ENCODE peak calls at places on chromosome 22, in five cellular contexts. D is heart left ventricle, W is stomach, Y is gastrocnemius medialis, A is IMR-90. Q is an unnamed sample. For H3K36me3, the result is how much of the 10 kb centered on the place peaks cover.

GRCh38 chr22:49964136-49964492 is 3.5 kb downstream of the PIM3 start:
- DNase-seq in D (peak), W (peak), Y (no peak), A (no peak), Q (no peak)

GRCh38 chr22:36797334-36797733 is 19.5 kb downstream of the PVALB start:
- DNase-seq in D (no peak), W (no peak), Y (no peak), A (no peak), Q (no peak)

GRCh38 chr22:40247976-40248375 is 70.3 kb downstream of the TNRC6B start:
- DNase-seq in D (no peak), W (no peak), Y (no peak), A (no peak), Q (no peak)

GRCh38 chr22:32528984-32529982 is 54.7 kb downstream of the FBXO7 start:
- DNase-seq in D (peak), W (peak), Y (peak), A (peak), Q (no peak)

GRCh38 chr22:50400931-50401330 is 57.8 kb downstream of the PPP6R2 start:
- DNase-seq in D (no peak), W (no peak), Y (no peak), A (no peak), Q (no peak)

GRCh38 chr22:28981818-28982499 is 79.7 kb downstream of the C22orf31 start:
- DNase-seq in D (no peak), W (no peak), Y (no peak), A (no peak), Q (no peak)

GRCh38 chr22:47260551-47260950 is 498.1 kb downstream of the TBC1D22A start:
- DNase-seq in D (no peak), W (no peak), Y (no peak), A (no peak), Q (no peak)

GRCh38 chr22:31650391-31650790 is 11.6 kb downstream of the PISD start:
- DNase-seq in D (no peak), W (no peak), Y (no peak), A (peak), Q (no peak)

GRCh38 chr22:24117942-24118341 is 63.3 kb upstream of the SUSD2 start:
- DNase-seq in D (no peak), W (no peak), Y (no peak), A (no peak), Q (no peak)

GRCh38 chr22:43203471-43203981 is 16.6 kb upstream of the TTLL12 start:
- DNase-seq in D (no peak), W (no peak), Y (no peak), A (no peak), Q (no peak)

GRCh38 chr22:28394711-28395110 is 284.9 kb downstream of the TTC28 start:
- DNase-seq in D (no peak), W (no peak), Y (no peak), A (peak), Q (no peak)

GRCh38 chr22:32378703-32379272 is 21.1 kb downstream of the RFPL3 start:
- DNase-seq in D (no peak), W (no peak), Y (no peak), A (peak), Q (no peak)

GRCh38 chr22:47090591-47091240 is 328.3 kb downstream of the TBC1D22A start:
- DNase-seq in D (no peak), W (no peak), Y (no peak), A (peak), Q (no peak)

GRCh38 chr22:40426671-40427070 is 56.3 kb downstream of the SGSM3 start:
- DNase-seq in D (no peak), W (no peak), Y (peak), A (peak), Q (no peak)

GRCh38 chr22:50734343-50734771 is 3.6 kb upstream of the ACR start:
- DNase-seq in D (no peak), W (no peak), Y (no peak), A (no peak), Q (no peak)

GRCh38 chr22:25774575-25775026 is 32.6 kb downstream of the MYO18B start:
- DNase-seq in D (peak), W (no peak), Y (no peak), A (no peak), Q (no peak)

GRCh38 chr22:17772249-17772962 is 1.9 kb downstream of the BID start:
- DNase-seq in D (no peak), W (no peak), Y (no peak), A (peak), Q (no peak)
- H3K27ac ChIP-seq in D (no peak), W (no peak), Y (no peak), A (no peak), Q (no peak)

GRCh38 chr22:20106849-20107237 is 9.1 kb upstream of the RANBP1 start:
- DNase-seq in D (no peak), W (no peak), Y (no peak), A (no peak), Q (no peak)

GRCh38 chr22:20107471-20107901 is 8.4 kb upstream of the RANBP1 start:
- DNase-seq in D (no peak), W (no peak), Y (no peak), A (no peak), Q (no peak)

GRCh38 chr22:20108757-20109230 is 7.1 kb upstream of the RANBP1 start:
- DNase-seq in D (no peak), W (no peak), Y (no peak), A (no peak), Q (no peak)

GRCh38 chr22:20109411-20110358 is 6.2 kb upstream of the RANBP1 start:
- DNase-seq in D (no peak), W (no peak), Y (no peak), A (no peak), Q (no peak)

DNA sequence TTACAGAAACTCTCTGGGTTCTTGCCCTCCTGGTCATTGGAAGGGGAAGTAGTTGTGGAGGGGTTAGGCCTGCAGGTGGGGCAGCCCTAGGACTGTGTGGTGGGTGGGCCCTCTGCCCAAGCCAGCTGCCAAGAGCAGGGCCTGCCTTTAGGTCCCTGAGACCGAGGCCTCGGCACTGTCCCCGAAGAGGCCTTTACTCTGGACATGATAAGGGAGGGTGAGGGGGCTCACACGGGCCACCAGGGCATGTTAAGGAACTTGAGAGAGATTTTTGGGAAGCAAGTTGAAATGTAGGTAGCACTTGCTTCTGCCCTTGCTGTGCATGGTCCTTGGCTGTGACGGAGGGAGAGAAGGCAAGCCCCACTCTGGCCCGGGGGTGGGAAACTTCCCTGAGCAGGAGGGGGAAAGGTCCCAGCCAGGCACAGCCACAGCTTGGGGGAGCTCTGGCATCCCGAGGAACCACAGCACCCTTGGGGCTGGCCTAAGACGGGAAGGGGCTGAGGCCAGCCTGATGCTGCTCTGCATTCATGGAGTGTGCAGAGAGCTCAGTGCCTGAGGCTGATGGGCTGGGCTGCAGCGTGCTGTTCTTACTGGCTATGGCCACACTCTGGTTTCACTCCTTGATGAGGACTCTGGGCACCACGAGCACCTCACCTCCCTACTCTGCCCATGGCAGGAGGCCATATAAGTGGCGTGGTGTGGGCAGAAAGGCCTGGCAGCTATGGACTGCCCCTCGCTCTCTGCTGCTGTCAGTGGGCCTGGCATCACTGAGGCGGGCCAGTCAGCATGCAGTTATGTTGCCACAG is 7.8 kb upstream of the RANBP1 start:
- DNase-seq in D (no peak), W (no peak), Y (no peak), A (no peak), Q (no peak)
- TF ChIP-seq POLR2A in D (no peak), W (no peak), Y (no peak), A (no peak), Q (no peak)

GRCh38 chr22:20095521-20095920 is 15.5 kb downstream of the DGCR8 start:
- DNase-seq in D (no peak), W (no peak), Y (no peak), A (no peak), Q (no peak)
- H3K36me3 ChIP-seq in D (half or more), W (half or more), Y (under half), A (half or more), Q (half or more)

GRCh38 chr22:45477366-45478107 is 25.1 kb upstream of the FBLN1 start:
- DNase-seq in D (no peak), W (no peak), Y (no peak), A (no peak), Q (no peak)
- H3K27ac ChIP-seq in D (no peak), W (no peak), Y (no peak), A (peak), Q (no peak)

GRCh38 chr22:48538291-48538820 is 1289.3 kb downstream of the BRD1 start:
- DNase-seq in D (no peak), W (no peak), Y (no peak), A (no peak), Q (no peak)
- TF ChIP-seq POLR2A in D (no peak), W (no peak), Y (no peak), A (no peak), Q (no peak)

Q was measured in esophagus squamous epithelium.